ENCODE peak calls at places on chromosomes 3 and 15, in five cellular contexts. One of them, this sample, is unnamed.

GRCh38 chr3:160129459-160130061 is 95.7 kb upstream of the C3orf80 start:
- DNase-seq in T-helper 9 cell: no peak
- DNase-seq in HT1080: peak; percentile 100
- DNase-seq in GDM1: no peak
- DNase-seq in progenitor cell of endocrine pancreas: no peak
- DNase-seq in this sample: peak; percentile 95

GRCh38 chr3:74559301-74559700 is 55.2 kb downstream of the CNTN3 start:
- DNase-seq in HT1080: no peak
- DNase-seq in progenitor cell of endocrine pancreas: no peak
- DNase-seq in GDM1: no peak
- DNase-seq in T-helper 9 cell: no peak
- DNase-seq in this sample: no peak

GRCh38 chr3:183172051-183172639 is 9.6 kb upstream of the LAMP3 start:
- DNase-seq in GDM1: no peak
- DNase-seq in progenitor cell of endocrine pancreas: no peak
- DNase-seq in T-helper 9 cell: no peak
- DNase-seq in HT1080: no peak
- DNase-seq in this sample: no peak

GRCh38 chr3:46959169-46959515 is 17.4 kb downstream of the CCDC12 start:
- DNase-seq in HT1080: no peak
- DNase-seq in progenitor cell of endocrine pancreas: no peak
- DNase-seq in GDM1: no peak
- DNase-seq in T-helper 9 cell: no peak
- DNase-seq in this sample: no peak

GRCh38 chr3:195872800-195873199 is 35.6 kb downstream of the TNK2 start:
- DNase-seq in GDM1: no peak
- DNase-seq in HT1080: no peak
- DNase-seq in T-helper 9 cell: no peak
- DNase-seq in progenitor cell of endocrine pancreas: no peak
- DNase-seq in this sample: no peak

GRCh38 chr15:38072007-38072506 is 137.6 kb downstream of the TMCO5A start:
- DNase-seq in HT1080: no peak
- DNase-seq in progenitor cell of endocrine pancreas: no peak
- DNase-seq in GDM1: no peak
- DNase-seq in T-helper 9 cell: no peak
- DNase-seq in this sample: no peak

GRCh38 chr3:71069797-71070196 is 513.7 kb downstream of the FOXP1 start:
- DNase-seq in T-helper 9 cell: peak; percentile 53
- DNase-seq in GDM1: peak; percentile 43
- DNase-seq in progenitor cell of endocrine pancreas: no peak
- DNase-seq in HT1080: peak; percentile 49
- DNase-seq in this sample: peak; percentile 96

GRCh38 chr3:49415931-49416601 is 3.8 kb downstream of the TCTA start:
- DNase-seq in progenitor cell of endocrine pancreas: no peak
- DNase-seq in HT1080: peak; percentile 52
- DNase-seq in GDM1: peak; percentile 66
- DNase-seq in T-helper 9 cell: peak; percentile 50
- DNase-seq in this sample: no peak

This sample was measured in mammary epithelial cell.